ENCODE peak calls at places on chromosomes 12 and 14, in seven cellular contexts. B is sigmoid colon, O is heart left ventricle, F is esophagus squamous epithelium, X is HCT116, K is body of pancreas, E is tibial nerve. I is an unnamed sample.

GRCh38 chr14:99168330-99168729 is 103.7 kb downstream of the BCL11B start:
- DNase-seq in B (no peak), O (no peak), F (no peak), X (no peak), K (no peak), E (no peak), I (no peak)

GRCh38 chr14:34368115-34368970 is 93.7 kb downstream of the SPTSSA start:
- DNase-seq in B (no peak), O (no peak), F (no peak), X (no peak), K (no peak), E (no peak), I (no peak)

GRCh38 chr12:88781909-88782308 is 201.6 kb upstream of the KITLG start:
- DNase-seq in B (no peak), O (no peak), F (no peak), X (no peak), K (no peak), E (no peak), I (no peak)

GRCh38 chr12:102675672-102676071 is 195.3 kb upstream of the IGF1 start:
- DNase-seq in B (no peak), O (no peak), F (no peak), X (no peak), K (no peak), E (no peak), I (no peak)

GRCh38 chr12:32947203-32947795 is 50.7 kb upstream of the PKP2 start:
- DNase-seq in B (no peak), O (no peak), F (no peak), X (peak; percentile 3), K (no peak), E (no peak), I (no peak)

GRCh38 chr12:65765436-65765813 is 58.9 kb upstream of the HMGA2 start:
- DNase-seq in B (no peak), O (no peak), F (no peak), X (peak; percentile 71), K (no peak), E (no peak), I (no peak)

GRCh38 chr14:50354527-50354926 is 42.2 kb downstream of the CDKL1 start:
- DNase-seq in B (no peak), O (no peak), F (no peak), X (no peak), K (no peak), E (no peak), I (no peak)

GRCh38 chr14:64478634-64479250 is 13.4 kb downstream of the AKAP5 start:
- DNase-seq in B (no peak), O (no peak), F (no peak), X (no peak), K (no peak), E (no peak), I (no peak)

GRCh38 chr12:2890001-2890387 is 697 bp upstream of the TULP3 start:
- DNase-seq in B (no peak), O (no peak), F (no peak), X (no peak), K (no peak), E (no peak), I (no peak)

GRCh38 chr14:106277503-106277902 is 751.1 kb downstream of the TMEM121 start:
- DNase-seq in B (no peak), O (no peak), F (no peak), X (no peak), K (no peak), E (no peak), I (no peak)

GRCh38 chr12:70724444-70724843 is 87.2 kb upstream of the PTPRB start:
- DNase-seq in B (no peak), O (no peak), F (no peak), X (peak; percentile 35), K (no peak), E (no peak), I (no peak)

GRCh38 chr12:67434653-67435375 is 165.7 kb downstream of the CAND1 start:
- DNase-seq in B (no peak), O (peak; percentile 31), F (no peak), X (no peak), K (peak; percentile 21), E (no peak), I (no peak)
- TF ChIP-seq POLR2A in B (no peak), O (no peak), F (no peak), X (no peak), K (no peak), E (no peak), I (no peak)

DNA sequence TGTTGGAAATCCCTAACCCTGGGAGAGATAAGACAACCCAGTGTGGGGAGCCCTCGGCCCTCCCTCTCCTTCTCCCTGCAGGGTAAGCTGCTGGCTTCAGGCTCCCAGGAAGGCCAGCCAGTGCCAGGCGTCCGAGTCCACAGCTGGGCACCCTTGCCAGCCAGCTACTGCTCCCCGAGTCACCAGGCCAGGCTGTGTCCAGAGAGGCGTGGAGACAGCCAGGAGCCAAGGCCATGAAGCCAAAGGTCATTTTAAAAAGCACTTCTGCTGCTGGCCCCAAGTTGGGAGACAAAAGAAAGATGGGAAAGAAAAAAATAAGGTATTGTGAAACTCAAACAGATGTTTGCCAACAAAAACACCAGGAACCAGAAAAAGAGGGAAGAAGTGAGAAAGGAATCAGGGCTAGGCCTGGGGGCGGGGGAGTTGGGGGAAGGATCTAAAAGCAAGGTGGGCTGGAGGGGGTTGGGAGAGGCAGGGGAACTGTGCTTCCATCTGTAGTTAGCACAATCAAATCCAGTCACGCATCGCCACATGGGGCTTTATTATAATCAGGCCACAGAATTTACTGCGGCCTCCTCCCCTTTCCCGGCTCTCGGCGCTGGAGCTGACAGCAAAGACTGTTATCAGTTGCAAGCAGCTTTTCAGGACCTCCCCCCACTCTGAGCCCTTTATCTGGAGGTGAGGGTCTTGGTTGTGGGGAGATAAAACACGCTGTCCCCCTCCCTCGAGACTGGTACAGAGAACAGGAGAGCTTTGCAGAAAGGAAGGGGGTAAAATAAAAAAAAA is 33.5 kb downstream of the RBM19 start:
- DNase-seq in B (no peak), O (no peak), F (no peak), X (no peak), K (no peak), E (no peak), I (no peak)
- H3K36me3 ChIP-seq in B (peaks cover 14% of the 10 kb centered on the region), O (peaks cover 8% of the 10 kb centered on the region), F (peaks cover 23% of the 10 kb centered on the region), X (peaks cover 6% of the 10 kb centered on the region), K (peaks cover 9% of the 10 kb centered on the region), E (no peaks in the 10 kb centered on the region), I (peaks cover 9% of the 10 kb centered on the region)

DNA sequence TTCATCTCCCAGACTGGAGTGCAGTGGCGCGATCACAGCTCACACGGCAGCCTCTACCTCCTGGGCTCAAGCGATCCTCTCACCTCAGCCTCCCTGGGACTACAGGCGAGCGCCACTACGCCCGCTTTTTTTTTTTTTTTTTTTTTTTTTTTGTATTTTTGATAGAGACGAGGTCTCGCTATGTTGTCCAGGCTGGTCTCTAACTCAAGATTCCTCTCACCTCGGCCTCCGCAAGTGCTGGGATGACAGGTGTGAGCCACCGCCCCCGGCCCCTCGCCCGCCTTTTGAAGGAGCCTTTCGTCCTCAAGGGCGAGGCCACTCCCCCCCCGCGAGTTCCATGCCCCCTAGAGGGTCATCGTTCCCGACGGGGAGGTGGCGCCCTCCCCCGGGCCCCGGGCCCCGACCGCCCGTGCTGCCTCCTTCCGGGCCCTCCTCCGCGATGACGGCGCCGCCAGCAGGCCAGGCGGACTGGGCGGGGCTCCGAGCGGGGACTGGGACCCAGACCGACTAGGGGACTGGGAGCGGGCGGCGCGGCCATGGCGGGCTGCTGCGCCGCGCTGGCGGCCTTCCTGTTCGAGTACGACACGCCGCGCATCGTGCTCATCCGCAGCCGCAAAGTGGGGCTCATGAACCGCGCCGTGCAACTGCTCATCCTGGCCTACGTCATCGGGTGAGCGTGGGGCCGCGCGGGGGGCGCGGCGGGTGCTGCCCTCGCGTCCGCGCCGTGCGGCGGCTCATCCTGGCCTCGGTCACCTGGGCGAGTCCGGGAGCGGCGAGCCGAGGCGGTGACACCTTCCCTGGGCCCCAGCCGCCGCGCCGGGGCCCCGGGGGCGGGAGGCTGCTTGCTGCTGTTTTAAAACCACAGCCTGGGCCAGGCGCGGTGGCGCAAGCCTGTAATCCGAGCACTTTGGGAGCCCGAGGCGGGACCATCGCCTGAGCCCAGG is at the start of gene P2RX4:
- DNase-seq in B (peak; percentile 94), O (peak; percentile 90), F (peak; percentile 33), X (peak; percentile 52), K (peak; percentile 88), E (peak; percentile 64), I (peak; percentile 78)
- TF ChIP-seq POLR2A in B (peak; percentile 67), O (peak; percentile 85), F (peak; percentile 91), X (peak; percentile 70), K (peak; percentile 91), E (peak; percentile 84), I (peak; percentile 62)

GRCh38 chr14:71050227-71050823 is 143.1 kb downstream of the PCNX1 start:
- DNase-seq in B (no peak), O (no peak), F (no peak), X (no peak), K (no peak), E (no peak), I (no peak)

GRCh38 chr14:71049435-71050147 is 142.3 kb downstream of the PCNX1 start:
- DNase-seq in B (no peak), O (no peak), F (no peak), X (no peak), K (no peak), E (no peak), I (no peak)

GRCh38 chr14:71048393-71048792 is 141.1 kb downstream of the PCNX1 start:
- DNase-seq in B (no peak), O (no peak), F (no peak), X (no peak), K (no peak), E (no peak), I (no peak)
- H3K36me3 ChIP-seq in B (peaks cover 13% of the 10 kb centered on the region), O (peaks cover 9% of the 10 kb centered on the region), F (peaks cover 2% of the 10 kb centered on the region), X (peaks cover 7% of the 10 kb centered on the region), K (peaks cover 2% of the 10 kb centered on the region), E (peaks cover 9% of the 10 kb centered on the region), I (no peaks in the 10 kb centered on the region)

GRCh38 chr14:47720281-47720680 is 44.9 kb upstream of the MDGA2 start:
- DNase-seq in B (no peak), O (no peak), F (no peak), X (no peak), K (no peak), E (no peak), I (no peak)
- TF ChIP-seq POLR2A in B (no peak), O (no peak), F (no peak), X (no peak), K (no peak), E (no peak), I (no peak)

DNA sequence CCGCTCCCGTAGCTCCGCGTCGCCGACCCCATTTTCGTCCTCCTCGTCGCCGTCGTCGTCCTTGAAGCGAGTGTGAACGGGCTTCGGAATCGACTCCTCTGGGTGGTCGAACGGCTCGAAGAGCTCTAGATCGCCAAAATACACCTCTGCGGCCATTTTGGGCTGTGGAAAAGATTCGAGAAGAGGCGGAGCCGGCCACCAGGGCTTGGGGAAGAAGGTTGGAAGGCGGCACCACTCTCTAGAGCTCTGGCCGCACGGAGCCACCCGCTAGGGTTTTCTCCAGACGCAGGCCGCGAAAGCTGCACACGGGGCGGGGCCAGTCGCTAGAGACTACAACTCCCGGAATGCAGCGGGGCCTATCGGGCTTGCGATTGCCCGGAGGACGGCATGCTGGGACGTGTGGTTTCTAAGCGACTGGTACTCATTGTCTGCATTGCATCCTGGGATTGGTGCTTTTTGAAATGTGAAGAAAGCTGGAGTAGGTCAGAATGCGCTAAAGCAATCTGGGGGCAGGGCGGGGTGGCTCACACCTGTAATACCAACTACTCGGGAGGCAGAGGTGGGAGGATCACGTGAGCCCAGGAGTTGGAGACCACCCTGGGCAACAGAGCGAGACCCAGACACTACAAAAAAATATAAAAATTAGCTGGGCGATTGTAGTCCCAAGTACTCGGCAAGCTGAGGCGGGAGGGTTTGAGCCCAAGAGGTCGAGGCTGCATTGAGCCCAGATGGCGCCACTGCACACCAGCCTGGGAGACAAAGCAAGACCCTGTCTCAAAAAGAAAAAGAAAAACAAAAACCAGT is at the start of gene ZCCHC8:
- DNase-seq in B (peak; percentile 98), O (peak; percentile 98), F (peak; percentile 90), X (peak; percentile 96), K (peak; percentile 98), E (peak; percentile 91), I (peak; percentile 96)
- H3K36me3 ChIP-seq in B (peaks cover 20% of the 10 kb centered on the region), O (peaks cover 23% of the 10 kb centered on the region), F (peaks cover 24% of the 10 kb centered on the region), X (peaks cover 21% of the 10 kb centered on the region), K (peaks cover 18% of the 10 kb centered on the region), E (peaks cover 9% of the 10 kb centered on the region), I (peaks cover 3% of the 10 kb centered on the region)

I was measured in breast epithelium.